ENCODE peak calls at places on chromosomes 5 and 9, in ten cellular contexts. Y is heart right ventricle; V is endodermal cell; F is HCT116; C is mesenchymal stem cell; O is adrenal gland; H is OCI-LY7; L is left ventricle myocardium inferior; M is CD4-positive, CD25-positive, alpha-beta regulatory T cell; W is RWPE2. J is an unnamed sample. For H3K4me1, the result is how much of the 10 kb centered on the place peaks cover.

GRCh38 chr5:72065751-72066255 is 41.5 kb upstream of the MAP1B start:
- DNase-seq in Y (no peak), V (peak), F (no peak), C (peak), O (no peak), H (no peak), L (no peak), M (no peak), W (no peak), J (no peak)

GRCh38 chr9:138070815-138071214 is 193.2 kb downstream of the CACNA1B start:
- DNase-seq in Y (no peak), V (peak), F (no peak), C (no peak), O (no peak), H (no peak), L (no peak), M (no peak), W (no peak), J (no peak)

GRCh38 chr5:132437604-132438275 is 52.8 kb downstream of the IRF1 start:
- DNase-seq in Y (peak), V (peak), F (no peak), C (peak), O (peak), H (peak), L (peak), M (peak), W (no peak), J (peak)

GRCh38 chr5:98775962-98776687 is 2.7 kb downstream of the RGMB start:
- DNase-seq in Y (no peak), V (no peak), F (no peak), C (peak), O (no peak), H (no peak), L (no peak), M (no peak), W (no peak), J (no peak)

GRCh38 chr5:29197636-29198035 is 1995.8 kb upstream of the CDH6 start:
- DNase-seq in Y (no peak), V (no peak), F (no peak), C (peak), O (no peak), H (no peak), L (no peak), M (no peak), W (no peak), J (no peak)

GRCh38 chr9:96376926-96377874 is 6.3 kb downstream of the SLC35D2 start:
- DNase-seq in Y (no peak), V (no peak), F (no peak), C (peak), O (no peak), H (no peak), L (no peak), M (no peak), W (no peak), J (peak)

GRCh38 chr9:122246666-122247065 is 17.9 kb upstream of the LHX6 start:
- DNase-seq in Y (no peak), V (no peak), F (no peak), C (no peak), O (no peak), H (no peak), L (no peak), M (no peak), W (no peak), J (no peak)

GRCh38 chr9:97962575-97962974 is 20.6 kb upstream of the ANP32B start:
- DNase-seq in Y (no peak), V (no peak), F (no peak), C (no peak), O (no peak), H (no peak), L (no peak), M (no peak), W (no peak), J (no peak)

GRCh38 chr9:84667571-84668203 is 1.8 kb upstream of the NTRK2 start:
- DNase-seq in Y (peak), V (peak), F (no peak), C (peak), O (no peak), H (no peak), L (peak), M (no peak), W (no peak), J (no peak)

GRCh38 chr5:179955630-179956029 is 47.9 kb upstream of the TBC1D9B start:
- DNase-seq in Y (no peak), V (no peak), F (no peak), C (no peak), O (no peak), H (no peak), L (no peak), M (no peak), W (no peak), J (no peak)

GRCh38 chr9:129331772-129332512 is 153.9 kb upstream of the IER5L start:
- DNase-seq in Y (no peak), V (peak), F (no peak), C (no peak), O (no peak), H (no peak), L (no peak), M (no peak), W (peak), J (no peak)

GRCh38 chr9:121604242-121604641 is 47.2 kb upstream of the DAB2IP start:
- DNase-seq in Y (peak), V (peak), F (no peak), C (peak), O (no peak), H (no peak), L (no peak), M (no peak), W (no peak), J (peak)

DNA sequence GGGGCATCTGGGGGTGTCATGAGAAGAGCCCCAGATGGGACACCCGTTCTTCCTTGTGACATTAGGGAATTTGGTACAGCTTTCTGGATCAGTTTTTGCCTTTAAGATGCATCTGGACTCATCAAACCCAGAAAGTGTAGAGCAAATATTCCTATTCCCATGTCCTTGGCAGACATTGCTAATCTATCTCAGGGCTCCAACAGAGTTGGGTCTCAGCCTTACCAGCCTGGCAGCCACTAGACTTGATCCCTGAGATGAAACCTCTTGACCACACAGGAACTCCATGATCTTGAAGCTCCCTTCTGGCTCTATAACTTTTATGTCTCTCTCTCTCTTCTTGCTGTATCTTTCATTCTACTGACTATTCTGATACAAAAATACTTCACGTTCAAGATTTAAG is 35.7 kb downstream of the ERGIC1 start:
- DNase-seq in Y (no peak), V (no peak), F (no peak), C (no peak), O (no peak), H (no peak), L (no peak), M (no peak), W (no peak), J (no peak)
- H3K4me1 ChIP-seq in Y (half or more), V (under half), F (under half), C (half or more), O (half or more), H (under half), L (half or more), M (under half), W (half or more), J (under half)

GRCh38 chr5:10704949-10705621 is 55.9 kb downstream of the DAP start:
- DNase-seq in Y (no peak), V (no peak), F (peak), C (peak), O (no peak), H (no peak), L (no peak), M (no peak), W (peak), J (no peak)
- H3K4me1 ChIP-seq in Y (under half), V (under half), F (half or more), C (half or more), O (under half), H (under half), L (under half), M (under half), W (half or more), J (under half)

DNA sequence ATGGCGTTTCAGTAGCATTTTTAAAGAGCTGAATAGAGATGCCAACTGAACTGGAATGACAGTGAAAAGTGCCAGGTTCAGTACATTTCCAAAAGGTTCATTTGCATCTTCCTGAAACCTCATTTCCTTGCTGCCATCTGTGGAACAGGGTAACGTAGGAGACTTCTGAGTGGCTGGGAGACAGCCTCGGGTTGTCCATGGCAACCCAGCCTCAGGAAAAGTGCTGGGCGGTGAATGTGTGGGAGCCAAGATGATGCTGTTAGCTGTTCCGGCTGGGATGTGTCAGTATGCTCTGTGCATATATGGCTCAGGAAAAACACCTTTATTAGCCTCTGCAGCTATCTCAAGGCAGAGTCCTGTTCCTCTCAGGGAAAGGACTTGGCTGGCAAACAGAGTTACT is 87.5 kb downstream of the KLHL3 start:
- DNase-seq in Y (no peak), V (no peak), F (no peak), C (no peak), O (no peak), H (no peak), L (no peak), M (no peak), W (no peak), J (no peak)
- H3K4me1 ChIP-seq in Y (under half), V (under half), F (under half), C (under half), O (under half), H (under half), L (under half), M (under half), W (under half), J (under half)

GRCh38 chr9:95055337-95055850 is 262.1 kb downstream of the FANCC start:
- DNase-seq in Y (no peak), V (peak), F (no peak), C (peak), O (no peak), H (no peak), L (no peak), M (no peak), W (no peak), J (no peak)

GRCh38 chr9:95058795-95059386 is 258.6 kb downstream of the FANCC start:
- DNase-seq in Y (no peak), V (no peak), F (no peak), C (no peak), O (no peak), H (no peak), L (no peak), M (no peak), W (no peak), J (no peak)

GRCh38 chr9:95058121-95058785 is 259.3 kb downstream of the FANCC start:
- DNase-seq in Y (no peak), V (no peak), F (no peak), C (no peak), O (no peak), H (no peak), L (no peak), M (no peak), W (no peak), J (no peak)

GRCh38 chr9:95055851-95056551 is 261.5 kb downstream of the FANCC start:
- DNase-seq in Y (peak), V (peak), F (no peak), C (peak), O (no peak), H (no peak), L (no peak), M (no peak), W (no peak), J (no peak)

DNA sequence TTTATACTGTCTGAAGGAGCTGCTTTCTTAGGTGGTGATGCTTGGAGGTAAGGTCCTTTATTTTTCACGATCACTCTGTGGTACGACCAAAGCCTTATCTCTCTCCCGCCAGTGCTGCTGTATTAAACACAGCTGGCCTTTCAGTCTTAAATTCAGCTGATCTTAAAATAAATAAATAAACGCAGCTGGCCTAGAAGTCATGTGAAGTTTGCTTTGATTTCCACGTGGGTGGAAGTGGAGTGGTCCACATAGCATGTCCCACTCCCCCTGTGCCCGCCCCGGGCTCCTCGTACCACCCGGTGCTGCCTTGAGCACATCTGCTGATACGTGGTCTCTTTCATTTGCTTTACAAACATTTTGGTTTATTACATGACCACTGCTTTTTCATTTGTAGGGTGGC is 260.4 kb downstream of the FANCC start:
- DNase-seq in Y (no peak), V (no peak), F (no peak), C (peak), O (no peak), H (no peak), L (no peak), M (no peak), W (no peak), J (no peak)
- H3K4me1 ChIP-seq in Y (half or more), V (under half), F (under half), C (under half), O (half or more), H (under half), L (half or more), M (under half), W (under half), J (under half)

GRCh38 chr5:74634611-74635286 is 5.8 kb downstream of the ENC1 start:
- DNase-seq in Y (no peak), V (no peak), F (no peak), C (no peak), O (no peak), H (no peak), L (no peak), M (no peak), W (no peak), J (no peak)
- H3K4me1 ChIP-seq in Y (half or more), V (under half), F (half or more), C (under half), O (under half), H (under half), L (half or more), M (under half), W (half or more), J (under half)

DNA sequence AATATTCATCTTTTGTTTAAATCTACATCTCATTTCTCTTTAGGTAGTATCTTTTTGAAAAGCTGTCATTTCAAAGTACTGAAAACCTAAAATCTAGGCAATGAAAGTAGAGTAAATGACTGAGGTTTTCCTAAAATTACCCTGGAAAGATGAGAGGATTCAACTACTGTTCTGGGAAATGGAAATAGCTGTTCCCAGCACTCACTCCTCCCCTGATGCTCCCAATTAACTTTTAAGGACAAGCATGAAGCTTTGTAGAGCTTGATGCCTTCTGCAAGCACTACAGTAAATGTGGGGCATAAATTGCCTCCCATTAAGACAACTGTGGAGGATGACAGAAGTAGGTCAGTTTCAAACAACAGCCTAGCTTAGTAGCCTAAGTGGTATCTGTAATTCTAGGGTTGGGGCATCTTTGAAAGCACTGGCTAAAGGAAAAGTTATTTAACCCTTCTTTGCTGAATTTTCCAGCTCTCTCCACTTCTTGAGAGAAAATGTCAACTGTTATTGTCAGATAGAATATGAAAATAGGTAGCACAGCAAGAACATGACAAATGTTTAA is 100.2 kb upstream of the GNA14 start:
- DNase-seq in Y (no peak), V (no peak), F (no peak), C (no peak), O (no peak), H (no peak), L (no peak), M (no peak), W (no peak), J (no peak)
- H3K4me1 ChIP-seq in Y (under half), V (under half), F (under half), C (under half), O (under half), H (under half), L (under half), M (under half), W (under half), J (half or more)

DNA sequence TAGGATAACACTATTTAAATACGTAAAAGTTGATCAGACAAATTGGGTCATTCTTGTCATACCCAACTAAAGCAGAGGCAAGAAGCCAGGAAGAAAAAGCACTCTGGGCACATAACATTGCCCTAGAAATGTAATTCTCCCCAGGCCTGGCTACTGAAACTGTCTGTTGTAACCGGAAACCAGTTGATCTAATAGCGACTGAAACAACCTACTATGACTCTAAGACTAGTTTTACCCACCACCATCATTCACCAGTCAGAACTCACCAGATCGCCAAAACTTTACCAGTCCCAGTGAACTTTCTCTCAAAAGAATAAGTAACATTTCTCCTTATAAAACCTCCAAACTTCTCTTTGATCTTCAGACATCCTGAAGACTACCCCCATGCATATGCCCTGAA is 99.3 kb upstream of the WWC1 start:
- DNase-seq in Y (no peak), V (no peak), F (no peak), C (no peak), O (no peak), H (no peak), L (no peak), M (no peak), W (no peak), J (no peak)
- H3K4me1 ChIP-seq in Y (under half), V (under half), F (under half), C (under half), O (under half), H (under half), L (half or more), M (under half), W (under half), J (under half)

DNA sequence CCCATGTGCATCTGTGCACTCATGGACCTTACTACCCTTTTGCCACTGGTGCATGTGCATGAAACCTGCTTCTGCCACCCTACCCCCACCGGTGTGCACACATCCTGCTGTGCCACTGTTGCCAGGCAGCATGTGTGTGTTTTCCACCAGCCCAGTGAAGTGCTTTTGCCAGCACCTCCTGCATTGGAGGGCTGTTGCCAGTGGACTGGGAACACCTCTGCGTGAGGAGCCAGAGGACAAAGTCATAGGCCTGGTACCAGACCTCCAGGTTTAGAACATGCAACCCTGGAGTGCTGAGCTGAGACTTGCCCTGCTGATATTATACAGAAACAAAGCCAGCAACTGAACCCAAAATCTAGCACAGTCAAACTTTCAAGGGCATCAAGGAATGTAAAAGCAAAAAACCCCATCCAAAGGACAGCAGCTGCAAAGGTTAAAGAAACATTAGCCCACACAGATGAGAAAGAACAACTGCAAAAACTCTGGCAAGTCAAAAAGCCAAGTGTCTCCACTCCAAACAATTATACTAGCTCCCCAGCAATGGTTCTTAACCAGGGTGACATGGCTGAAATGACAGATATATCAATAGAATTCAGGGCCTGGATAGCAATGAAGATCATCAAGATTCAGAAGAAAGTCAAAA is 70.6 kb upstream of the PTPN3 start:
- DNase-seq in Y (peak), V (no peak), F (no peak), C (no peak), O (no peak), H (no peak), L (peak), M (no peak), W (no peak), J (no peak)
- H3K4me1 ChIP-seq in Y (under half), V (under half), F (under half), C (under half), O (under half), H (under half), L (under half), M (under half), W (under half), J (under half)

DNA sequence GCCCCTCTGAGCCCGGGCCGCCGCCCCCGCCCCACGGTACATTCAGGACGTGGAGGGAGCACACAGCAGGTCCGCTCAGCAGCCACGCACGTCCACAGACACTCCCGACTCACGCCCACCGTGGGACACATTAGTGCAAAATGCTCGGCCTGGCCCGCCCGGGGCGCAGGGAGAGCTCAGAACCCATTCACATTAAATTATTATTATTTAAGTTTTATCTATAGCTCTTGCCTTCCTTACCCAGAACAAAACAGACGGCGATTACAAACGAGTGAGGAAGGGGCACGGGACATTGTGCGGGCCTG is 47.5 kb upstream of the UBAC1 start:
- DNase-seq in Y (no peak), V (no peak), F (no peak), C (no peak), O (no peak), H (no peak), L (no peak), M (no peak), W (no peak), J (no peak)
- H3K4me1 ChIP-seq in Y (under half), V (under half), F (under half), C (half or more), O (under half), H (half or more), L (half or more), M (under half), W (under half), J (half or more)

DNA sequence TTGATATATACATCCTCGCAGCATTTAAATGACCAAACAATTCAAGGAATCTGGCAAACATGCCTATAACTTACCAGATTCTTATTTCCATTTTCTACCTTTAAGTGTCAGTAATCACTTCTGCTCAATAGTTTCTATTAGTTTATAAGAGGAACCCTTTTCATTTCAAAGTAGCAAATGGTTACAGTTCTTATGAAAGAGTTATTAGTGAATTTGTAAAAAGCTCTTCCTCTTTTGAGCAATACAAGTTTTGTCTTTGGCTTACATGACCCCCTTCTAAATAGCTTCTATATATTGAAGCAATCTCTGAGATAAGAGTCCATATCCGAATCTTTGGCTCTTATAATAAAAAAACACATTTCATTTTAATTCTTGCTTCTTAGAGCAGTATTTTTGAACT is 42.0 kb downstream of the ELL2 start:
- DNase-seq in Y (no peak), V (no peak), F (no peak), C (no peak), O (no peak), H (no peak), L (no peak), M (no peak), W (no peak), J (no peak)
- H3K4me1 ChIP-seq in Y (half or more), V (under half), F (under half), C (under half), O (under half), H (under half), L (half or more), M (under half), W (under half), J (under half)